ENCODE peak calls at places on chromosomes 5 and 9, in six cellular contexts. Q, E, I, P, B and C are unnamed samples. For H3K4me1, the result is how much of the 10 kb centered on the place peaks cover.

GRCh38 chr9:19371942-19372341 is 8.1 kb downstream of the RPS6 start:
- DNase-seq in Q (no peak), E (no peak), I (no peak), P (no peak), B (no peak), C (no peak)

GRCh38 chr5:148858106-148858505 is 31.7 kb downstream of the ADRB2 start:
- DNase-seq in Q (no peak), E (no peak), I (no peak), P (no peak), B (no peak), C (no peak)

GRCh38 chr5:123735384-123735783 is 223.4 kb downstream of the CSNK1G3 start:
- DNase-seq in Q (no peak), E (no peak), I (peak), P (no peak), B (no peak), C (no peak)

GRCh38 chr9:129607026-129607397 is 13.9 kb downstream of the C9orf50 start:
- DNase-seq in Q (no peak), E (no peak), I (no peak), P (no peak), B (no peak), C (no peak)

GRCh38 chr5:87909382-87909781 is 359.3 kb downstream of the TMEM161B start:
- DNase-seq in Q (no peak), E (no peak), I (no peak), P (no peak), B (no peak), C (no peak)

GRCh38 chr5:147303251-147303650 is 68.4 kb downstream of the STK32A start:
- DNase-seq in Q (no peak), E (peak), I (no peak), P (no peak), B (no peak), C (no peak)

GRCh38 chr5:75337366-75338021 is 474 bp downstream of the HMGCR start:
- DNase-seq in Q (no peak), E (no peak), I (peak), P (peak), B (peak), C (peak)

GRCh38 chr9:33104111-33104415 is 27.6 kb upstream of the SMU1 start:
- DNase-seq in Q (no peak), E (no peak), I (no peak), P (no peak), B (no peak), C (no peak)

GRCh38 chr9:117887383-117887782 is 183.2 kb downstream of the TLR4 start:
- DNase-seq in Q (no peak), E (no peak), I (peak), P (no peak), B (no peak), C (no peak)

GRCh38 chr9:120928720-120929389 is 2.3 kb upstream of the TRAF1 start:
- DNase-seq in Q (no peak), E (no peak), I (peak), P (peak), B (peak), C (peak)

GRCh38 chr5:132952829-132953228 is 10.6 kb downstream of the AFF4 start:
- DNase-seq in Q (no peak), E (no peak), I (no peak), P (no peak), B (no peak), C (no peak)

GRCh38 chr5:145752947-145753346 is 82.2 kb downstream of the PRELID2 start:
- DNase-seq in Q (no peak), E (no peak), I (no peak), P (no peak), B (no peak), C (peak)

GRCh38 chr5:137619191-137619870 is 116.6 kb downstream of the KLHL3 start:
- DNase-seq in Q (no peak), E (peak), I (peak), P (no peak), B (no peak), C (peak)

GRCh38 chr5:147567917-147568598 is 58.2 kb upstream of the DPYSL3 start:
- DNase-seq in Q (no peak), E (no peak), I (peak), P (no peak), B (no peak), C (peak)

GRCh38 chr9:129486496-129487306 is 134.2 kb downstream of the C9orf50 start:
- DNase-seq in Q (no peak), E (peak), I (no peak), P (peak), B (no peak), C (peak)

GRCh38 chr5:172678902-172679301 is 37.8 kb downstream of the NEURL1B start:
- DNase-seq in Q (no peak), E (no peak), I (no peak), P (peak), B (no peak), C (peak)

GRCh38 chr5:135007749-135008363 is 26.2 kb downstream of the PITX1 start:
- DNase-seq in Q (peak), E (no peak), I (no peak), P (peak), B (no peak), C (no peak)

GRCh38 chr5:147554285-147554817 is 44.5 kb upstream of the DPYSL3 start:
- DNase-seq in Q (no peak), E (no peak), I (peak), P (no peak), B (no peak), C (no peak)

GRCh38 chr5:106875591-106876297 is 795.0 kb downstream of the EFNA5 start:
- DNase-seq in Q (no peak), E (no peak), I (peak), P (peak), B (no peak), C (peak)

GRCh38 chr5:160542281-160542680 is 120.6 kb downstream of the PTTG1 start:
- DNase-seq in Q (no peak), E (no peak), I (peak), P (no peak), B (no peak), C (no peak)

GRCh38 chr5:40184-40583 is 51.8 kb upstream of the PLEKHG4B start:
- DNase-seq in Q (no peak), E (no peak), I (no peak), P (no peak), B (no peak), C (no peak)

GRCh38 chr5:1672396-1672795 is 127.2 kb downstream of the MRPL36 start:
- DNase-seq in Q (peak), E (no peak), I (no peak), P (no peak), B (no peak), C (no peak)

GRCh38 chr5:103037673-103038455 is 82.1 kb downstream of the GIN1 start:
- DNase-seq in Q (no peak), E (no peak), I (no peak), P (no peak), B (no peak), C (no peak)

GRCh38 chr9:70816891-70817290 is 304.5 kb downstream of the TRPM3 start:
- DNase-seq in Q (no peak), E (no peak), I (no peak), P (no peak), B (no peak), C (no peak)

GRCh38 chr5:128962211-128962610 is 3.1 kb upstream of the SLC27A6 start:
- DNase-seq in Q (no peak), E (no peak), I (no peak), P (no peak), B (no peak), C (no peak)

GRCh38 chr5:54326662-54327145 is 16.3 kb upstream of the ARL15 start:
- DNase-seq in Q (no peak), E (no peak), I (no peak), P (no peak), B (no peak), C (no peak)

GRCh38 chr5:176643491-176644219 is 3.6 kb upstream of the TSPAN17 start:
- DNase-seq in Q (no peak), E (no peak), I (no peak), P (no peak), B (no peak), C (no peak)

GRCh38 chr5:149217096-149217801 is 54.4 kb upstream of the AFAP1L1 start:
- DNase-seq in Q (no peak), E (no peak), I (no peak), P (no peak), B (no peak), C (no peak)

GRCh38 chr5:60945760-60946253 is 802 bp downstream of the NDUFAF2 start:
- DNase-seq in Q (no peak), E (no peak), I (peak), P (peak), B (peak), C (peak)

GRCh38 chr5:178123987-178124925 is 6.6 kb upstream of the RMND5B start:
- DNase-seq in Q (no peak), E (no peak), I (no peak), P (no peak), B (no peak), C (no peak)
- H3K27ac ChIP-seq in Q (no peak), E (no peak), I (no peak), P (no peak), B (no peak), C (no peak)

GRCh38 chr5:143435207-143435657 is 31.7 kb upstream of the NR3C1 start:
- DNase-seq in Q (no peak), E (no peak), I (no peak), P (no peak), B (peak), C (peak)
- H3K4me1 ChIP-seq in Q (under half), E (under half), I (under half), P (under half), B (under half), C (under half)

GRCh38 chr5:14864181-14864812 is 7.3 kb downstream of the ANKH start:
- DNase-seq in Q (no peak), E (no peak), I (no peak), P (no peak), B (no peak), C (peak)
- TF ChIP-seq CTCF in Q (no peak), E (no peak), I (no peak), P (no peak), B (no peak), C (no peak)

GRCh38 chr5:97111612-97112011 is 30.8 kb downstream of the LIX1 start:
- DNase-seq in Q (no peak), E (no peak), I (no peak), P (no peak), B (no peak), C (no peak)
- H3K27ac ChIP-seq in Q (no peak), E (no peak), I (no peak), P (no peak), B (no peak), C (peak)

DNA sequence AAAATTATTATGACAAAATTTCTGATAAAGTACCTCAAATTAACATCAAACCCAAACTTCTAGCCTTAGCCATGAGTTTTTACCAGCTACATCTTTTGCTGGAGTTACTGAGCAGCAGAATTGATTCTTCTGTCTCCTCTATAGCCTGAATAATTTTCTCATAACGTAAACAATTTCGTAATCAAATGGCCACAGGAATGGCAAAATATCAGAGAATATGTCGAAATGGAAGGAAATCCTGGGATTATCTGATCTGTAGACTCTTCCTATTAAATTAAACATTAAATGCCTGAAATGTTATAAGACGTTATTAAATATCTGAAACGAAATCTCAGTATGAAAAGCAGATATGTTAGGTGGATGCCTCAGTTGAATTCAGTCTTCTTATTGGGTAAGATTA is 41.1 kb downstream of the LURAP1L start:
- DNase-seq in Q (no peak), E (no peak), I (no peak), P (no peak), B (no peak), C (no peak)
- H3K4me1 ChIP-seq in Q (half or more), E (half or more), I (under half), P (under half), B (under half), C (under half)

DNA sequence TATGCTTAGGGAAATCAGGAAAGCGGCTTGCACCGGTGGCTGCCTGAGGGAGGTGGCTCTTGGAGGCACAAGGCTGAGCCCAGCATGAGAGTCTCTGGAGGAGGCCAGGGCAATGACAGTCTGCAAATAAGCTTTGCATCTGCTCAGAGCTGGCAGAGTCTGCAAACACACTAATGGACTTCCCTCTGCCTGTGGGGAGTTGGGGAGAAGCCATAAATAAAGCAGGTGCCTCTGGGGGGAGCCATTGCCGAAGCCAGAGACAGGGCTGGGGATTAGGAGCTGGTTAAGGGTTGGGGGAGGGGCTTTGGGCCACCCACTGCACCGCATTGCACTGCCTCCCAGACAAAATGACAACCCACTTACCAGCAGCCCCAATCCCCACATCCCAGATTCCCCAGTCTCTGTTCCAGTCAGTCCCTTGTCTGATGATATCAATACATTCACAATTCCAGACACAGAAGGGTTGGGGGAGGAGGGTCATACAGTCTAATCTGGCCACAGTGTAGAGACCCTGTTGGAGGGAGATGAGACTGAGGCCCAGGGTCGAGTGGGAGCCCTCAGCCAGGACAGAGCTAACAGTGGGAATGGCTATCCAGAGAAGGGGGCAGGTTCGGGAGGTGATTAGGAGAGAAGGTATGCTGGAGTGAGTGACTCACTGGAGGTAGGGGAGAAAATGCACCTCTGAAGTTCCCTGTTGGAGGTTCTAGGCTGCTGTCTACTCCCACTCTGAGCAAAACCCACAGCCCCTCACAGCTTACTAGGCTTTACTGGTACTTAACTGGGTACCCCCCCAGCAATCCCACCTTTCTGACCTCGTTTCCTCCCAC is 53.7 kb downstream of the PAX5 start:
- DNase-seq in Q (no peak), E (no peak), I (peak), P (no peak), B (no peak), C (no peak)
- TF ChIP-seq CTCF in Q (no peak), E (no peak), I (no peak), P (no peak), B (no peak), C (no peak)

GRCh38 chr9:100478192-100478591 is 5.2 kb downstream of the TMEFF1 start:
- DNase-seq in Q (no peak), E (no peak), I (no peak), P (no peak), B (no peak), C (no peak)
- H3K27ac ChIP-seq in Q (no peak), E (no peak), I (no peak), P (no peak), B (no peak), C (no peak)